ENCODE peak calls at places on chromosomes 7 and 10, in four cellular contexts. G is PC-3, O is AG10803, N is body of pancreas. J is an unnamed sample.

GRCh38 chr10:95480901-95481491 is 80.2 kb downstream of the SORBS1 start:
- DNase-seq in N (no peak), O (no peak), G (no peak), J (peak; percentile 20)

GRCh38 chr7:47382200-47382599 is 199.7 kb downstream of the TNS3 start:
- DNase-seq in O (no peak), G (no peak), N (no peak), J (no peak)

GRCh38 chr10:133372507-133372906 is 647 bp downstream of the ECHS1 start:
- DNase-seq in N (peak; percentile 19), O (no peak), G (no peak), J (no peak)

GRCh38 chr10:77179015-77179695 is 458.5 kb downstream of the KCNMA1 start:
- DNase-seq in O (peak; percentile 91), N (peak; percentile 49), G (peak; percentile 100), J (peak; percentile 95)

GRCh38 chr7:7686806-7687205 is 31.6 kb downstream of the RPA3 start:
- DNase-seq in N (no peak), G (no peak), O (no peak), J (no peak)

GRCh38 chr10:68599754-68600040 is 39.6 kb downstream of the TET1 start:
- DNase-seq in O (no peak), N (no peak), G (no peak), J (no peak)

GRCh38 chr10:106877574-106877973 is 286.9 kb downstream of the SORCS1 start:
- DNase-seq in G (no peak), O (no peak), N (no peak), J (no peak)

GRCh38 chr7:75729851-75730274 is 8.9 kb downstream of the HIP1 start:
- DNase-seq in N (no peak), G (no peak), O (no peak), J (no peak)

GRCh38 chr10:118793545-118793944 is 38.8 kb upstream of the CACUL1 start:
- DNase-seq in G (no peak), N (peak; percentile 41), O (no peak), J (no peak)

GRCh38 chr10:127117125-127117524 is 79.3 kb downstream of the INSYN2A start:
- DNase-seq in N (peak; percentile 16), G (peak; percentile 43), O (peak; percentile 49), J (peak; percentile 61)

GRCh38 chr10:48450233-48450810 is 143.8 kb downstream of the MAPK8 start:
- DNase-seq in G (no peak), O (no peak), N (no peak), J (no peak)

DNA sequence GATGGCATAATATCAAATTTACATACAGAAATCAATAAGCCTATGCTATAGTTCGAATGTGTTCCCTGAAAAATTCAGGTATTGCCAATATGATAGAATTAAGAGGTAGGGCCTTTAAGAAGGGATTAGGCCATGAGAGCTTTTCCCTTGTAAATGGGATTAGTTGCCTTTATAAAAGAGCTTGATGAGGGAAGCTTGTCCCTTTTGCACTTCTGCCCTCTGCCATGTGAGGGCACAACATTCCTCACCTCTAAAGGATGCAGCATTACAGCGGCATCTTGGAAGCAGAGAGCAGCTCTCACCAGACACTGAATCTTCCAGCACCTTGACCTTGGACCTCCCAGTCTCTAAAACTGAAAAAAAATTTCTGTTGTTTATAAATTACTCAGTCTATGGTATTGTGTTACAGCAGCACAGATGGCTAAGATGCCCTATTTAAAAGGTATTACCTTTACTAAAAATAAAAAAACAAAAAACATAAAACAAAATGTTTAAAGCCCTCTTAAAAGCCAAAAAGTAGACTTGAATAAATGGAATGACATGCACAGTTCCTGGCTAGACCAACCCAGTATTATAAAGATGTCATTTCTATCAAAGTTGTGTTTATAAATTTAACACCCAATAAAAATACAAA is 909.6 kb downstream of the REEP3 start:
- DNase-seq in N (peak; percentile 5), G (peak; percentile 81), O (peak; percentile 1), J (peak; percentile 11)
- TF ChIP-seq CTCF in N (no peak), G (peak; percentile 88), O (no peak), J (peak; percentile 20)

GRCh38 chr7:158586499-158587191 is 978 bp downstream of the PTPRN2 start:
- DNase-seq in N (peak; percentile 34), G (no peak), O (no peak), J (no peak)
- H3K4me3 ChIP-seq in N (peak overlapping the region; percentile 22), G (no peak overlapping the region), O (no peak overlapping the region), J (no peak overlapping the region)

GRCh38 chr10:6068422-6068821 is 6.3 kb upstream of the IL2RA start:
- DNase-seq in N (peak; percentile 41), O (no peak), G (no peak), J (no peak)
- TF ChIP-seq CTCF in N (no peak), O (no peak), G (no peak), J (no peak)

DNA sequence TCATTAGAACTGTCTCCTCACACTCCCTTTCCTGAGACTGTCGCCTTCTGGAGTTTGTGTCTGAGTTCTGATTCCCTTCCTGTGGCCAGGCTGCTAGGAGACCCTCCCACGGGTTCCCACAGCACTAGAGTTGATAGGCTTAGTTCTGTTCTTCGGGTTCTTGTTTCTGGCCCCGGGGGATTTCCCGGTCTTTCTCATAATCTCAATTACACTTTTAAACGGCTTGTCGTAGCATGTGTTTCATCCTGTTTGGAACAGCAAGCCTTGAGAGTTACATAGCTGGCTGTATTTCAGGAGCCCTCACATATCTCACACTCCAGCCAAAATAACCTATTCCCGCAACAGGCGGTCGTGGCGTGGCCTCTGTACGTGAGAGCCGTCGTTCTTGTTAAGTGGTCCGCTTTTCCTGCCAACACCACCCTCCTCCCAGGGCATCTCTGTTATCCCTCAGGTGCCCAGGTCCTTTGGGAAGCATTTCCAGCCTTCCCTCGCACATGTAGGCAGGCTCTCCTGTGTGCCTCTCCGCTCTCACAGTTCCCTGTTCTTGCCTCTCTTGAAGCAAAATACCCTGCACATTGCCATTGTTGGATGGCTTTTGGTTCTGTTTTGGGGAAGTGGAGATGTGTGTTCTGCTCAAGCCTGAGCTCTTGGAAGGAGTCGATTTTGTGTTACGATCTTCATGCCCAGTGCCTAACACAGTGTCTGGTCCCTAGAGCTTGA is 46.0 kb downstream of the CDC123 start:
- DNase-seq in O (no peak), G (no peak), N (no peak), J (peak; percentile 35)
- H3K4me3 ChIP-seq in O (no peak overlapping the region), G (no peak overlapping the region), N (no peak overlapping the region), J (no peak overlapping the region)

DNA sequence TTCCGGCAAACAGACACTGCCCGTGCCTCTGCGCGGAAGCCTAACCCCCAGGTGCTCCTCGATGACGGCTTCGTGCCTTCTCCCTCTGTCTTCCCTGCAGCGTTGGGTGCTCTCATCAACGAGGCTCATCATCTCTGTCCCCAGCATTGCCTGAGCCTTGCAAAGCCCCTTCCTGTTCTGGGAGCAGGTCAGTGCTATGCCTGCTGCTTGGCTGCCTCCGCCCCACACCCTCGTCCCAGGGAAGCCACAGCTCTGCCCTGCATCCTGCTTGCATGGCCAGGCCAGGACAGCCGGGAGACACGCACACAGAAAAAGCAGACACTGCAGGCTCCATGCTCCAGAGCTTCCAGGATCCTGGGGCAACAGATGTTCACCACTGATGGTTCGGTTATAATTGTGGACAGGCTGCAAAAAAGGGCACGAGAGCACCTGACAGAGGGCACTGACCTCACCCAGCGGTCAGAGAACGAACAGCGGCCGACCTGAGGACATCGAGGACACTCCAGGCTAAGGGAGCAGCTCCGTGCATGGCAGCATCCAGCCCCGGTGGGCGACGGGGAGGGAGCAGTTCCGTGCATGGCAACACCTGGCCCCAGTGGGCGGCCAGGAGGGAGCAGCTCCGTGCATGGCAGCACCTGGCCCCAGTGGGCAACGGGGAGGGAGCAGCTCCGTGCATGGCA is 265.5 kb downstream of the PTPRN2 start:
- DNase-seq in G (no peak), N (no peak), O (no peak), J (no peak)
- TF ChIP-seq CTCF in G (no peak), N (no peak), O (no peak), J (no peak)

GRCh38 chr7:35035511-35035921 is 1.8 kb downstream of the DPY19L1 start:
- DNase-seq in O (peak; percentile 32), G (peak; percentile 60), N (peak; percentile 10), J (peak; percentile 31)
- H3K4me3 ChIP-seq in O (peak overlapping the region; percentile 80), G (peak overlapping the region; percentile 88), N (no peak overlapping the region), J (peak overlapping the region; percentile 80)

GRCh38 chr7:130959743-130960207 is 225.8 kb upstream of the KLF14 start:
- DNase-seq in G (peak; percentile 35), N (no peak), O (peak; percentile 90), J (peak; percentile 86)
- TF ChIP-seq CTCF in G (peak; percentile 59), N (no peak), O (peak; percentile 71), J (peak; percentile 60)